ENCODE peak calls at places on chromosome 21, in four cellular contexts. W is AG09309, F is left ventricle myocardium inferior, R is heart right ventricle. Q is an unnamed sample.

GRCh38 chr21:39430457-39430856 is 15.1 kb downstream of the LCA5L start:
- DNase-seq in R (no peak), W (no peak), F (no peak), Q (no peak)

GRCh38 chr21:42067531-42068255 is 3.4 kb upstream of the UMODL1 start:
- DNase-seq in F (no peak), W (no peak), R (no peak), Q (no peak)

GRCh38 chr21:42147386-42148020 is 71.4 kb upstream of the ABCG1 start:
- DNase-seq in F (no peak), W (no peak), R (no peak), Q (no peak)

GRCh38 chr21:41622831-41623548 is 115.0 kb upstream of the TMPRSS2 start:
- DNase-seq in W (no peak), R (no peak), F (no peak), Q (no peak)

GRCh38 chr21:42096593-42096992 is 25.5 kb downstream of the UMODL1 start:
- DNase-seq in R (no peak), W (no peak), F (no peak), Q (no peak)

GRCh38 chr21:32494946-32495703 is 82.6 kb downstream of the EVA1C start:
- DNase-seq in W (peak), R (no peak), F (no peak), Q (no peak)

GRCh38 chr21:36811762-36812161 is 112.8 kb downstream of the SIM2 start:
- DNase-seq in R (no peak), W (no peak), F (no peak), Q (no peak)

GRCh38 chr21:37139902-37140301 is 66.8 kb downstream of the TTC3 start:
- DNase-seq in F (no peak), R (no peak), W (no peak), Q (no peak)

GRCh38 chr21:33155457-33155856 is 74.3 kb upstream of the IFNAR2 start:
- DNase-seq in F (no peak), W (no peak), R (no peak), Q (no peak)

GRCh38 chr21:41894922-41895557 is 15.9 kb upstream of the PRDM15 start:
- DNase-seq in F (no peak), W (no peak), R (no peak), Q (no peak)

GRCh38 chr21:34195365-34195764 is 122.0 kb downstream of the MRPS6 start:
- DNase-seq in W (no peak), R (no peak), F (no peak), Q (no peak)

GRCh38 chr21:15003463-15004135 is 61.2 kb downstream of the NRIP1 start:
- DNase-seq in R (no peak), F (no peak), W (no peak), Q (no peak)

GRCh38 chr21:24759348-24760118 is 847.7 kb downstream of the MRPL39 start:
- DNase-seq in F (no peak), W (no peak), R (no peak), Q (no peak)

GRCh38 chr21:28228624-28228995 is 764.1 kb downstream of the LTN1 start:
- DNase-seq in R (no peak), F (no peak), W (no peak), Q (no peak)

GRCh38 chr21:41827951-41828883 is 50.9 kb downstream of the PRDM15 start:
- DNase-seq in F (no peak), W (no peak), R (no peak), Q (no peak)

GRCh38 chr21:36513430-36513829 is 33.5 kb upstream of the CLDN14 start:
- DNase-seq in W (no peak), F (no peak), R (no peak), Q (no peak)

GRCh38 chr21:41289431-41289830 is 27.2 kb upstream of the FAM3B start:
- DNase-seq in F (no peak), W (no peak), R (no peak), Q (no peak)

GRCh38 chr21:17476006-17476405 is 36.8 kb upstream of the CXADR start:
- DNase-seq in F (no peak), R (no peak), W (no peak), Q (no peak)

GRCh38 chr21:16437586-16437985 is 707.8 kb downstream of the USP25 start:
- DNase-seq in R (no peak), F (no peak), W (no peak), Q (no peak)

DNA sequence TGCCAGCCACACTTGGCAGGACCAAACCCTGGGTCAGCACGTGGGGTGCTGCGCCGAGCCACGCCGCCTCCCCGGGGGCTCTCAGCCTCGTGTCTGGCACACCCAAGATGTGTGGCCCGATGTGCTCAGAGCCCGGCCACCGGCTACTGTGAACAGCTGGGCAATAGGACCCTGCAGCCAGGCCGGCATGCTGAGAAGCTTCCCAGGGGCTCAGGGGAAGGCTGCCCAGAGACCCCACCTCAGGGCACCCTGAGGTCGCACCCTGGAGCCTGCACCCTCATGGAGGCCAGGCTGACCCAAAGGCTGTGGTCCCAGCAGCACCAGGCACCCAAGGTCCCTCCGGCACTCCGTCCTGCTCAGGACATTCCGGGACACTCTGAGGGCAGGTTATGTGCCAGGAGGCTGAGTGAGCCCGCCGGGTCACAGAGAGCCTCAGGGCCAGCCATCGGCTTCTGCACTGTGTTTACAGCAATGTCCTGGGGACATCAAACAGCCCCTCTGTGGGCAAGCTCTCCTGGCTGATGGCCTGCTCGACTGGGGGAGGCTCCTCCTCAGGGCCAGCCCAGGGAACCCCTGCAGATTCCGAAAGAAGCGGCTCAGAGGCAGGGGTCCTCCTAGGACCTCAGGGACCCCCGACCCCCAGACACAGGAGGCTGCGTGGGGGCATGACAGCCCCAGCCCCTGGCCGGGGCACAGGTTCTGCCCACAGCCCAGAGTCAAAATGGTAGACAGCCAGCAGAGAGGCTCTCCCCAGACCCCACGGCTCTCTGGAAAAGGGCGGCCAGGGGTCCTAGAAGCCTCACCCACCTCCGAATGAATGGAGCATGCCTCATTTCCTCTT is 8.3 kb downstream of the SLC19A1 start:
- DNase-seq in F (peak), R (no peak), W (no peak), Q (no peak)
- H3K4me3 ChIP-seq in F (peak), R (no peak), W (no peak), Q (no peak)

DNA sequence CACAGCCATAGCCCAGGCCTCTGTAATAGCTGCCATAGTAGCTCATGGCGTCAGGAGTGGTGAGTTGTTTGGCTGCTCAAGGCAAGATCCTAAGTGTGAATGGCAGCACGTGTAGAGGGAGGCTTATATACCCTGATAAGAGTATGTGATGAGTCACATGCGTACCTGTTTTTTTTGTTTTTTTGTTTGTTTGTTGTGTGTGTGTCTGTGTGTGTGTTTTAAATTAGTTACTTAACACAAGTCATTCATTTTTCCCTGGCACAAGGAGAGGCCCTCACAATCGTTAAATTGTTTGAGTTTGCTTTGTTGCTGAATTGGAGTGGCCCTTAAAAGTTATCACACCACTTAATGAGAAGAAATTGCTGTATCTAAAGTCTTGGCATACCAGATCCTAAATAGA is at the start of gene KRTAP19-4:
- DNase-seq in W (no peak), F (no peak), R (no peak), Q (no peak)
- H3K4me3 ChIP-seq in W (no peak), F (no peak), R (no peak), Q (no peak)

GRCh38 chr21:26115346-26115745 is 55.2 kb downstream of the APP start:
- DNase-seq in F (no peak), R (no peak), W (no peak), Q (no peak)

GRCh38 chr21:26117324-26117971 is 53.1 kb downstream of the APP start:
- DNase-seq in R (no peak), F (no peak), W (no peak), Q (no peak)

GRCh38 chr21:26116456-26117011 is 54.0 kb downstream of the APP start:
- DNase-seq in F (no peak), R (no peak), W (peak), Q (no peak)

GRCh38 chr21:26117972-26118367 is 52.6 kb downstream of the APP start:
- DNase-seq in F (no peak), W (no peak), R (no peak), Q (no peak)

GRCh38 chr21:26115899-26116298 is 54.7 kb downstream of the APP start:
- DNase-seq in R (no peak), F (no peak), W (peak), Q (no peak)
- H3K4me3 ChIP-seq in R (no peak), F (peak), W (no peak), Q (no peak)

GRCh38 chr21:46661627-46662366 is 26.3 kb downstream of the PRMT2 start:
- DNase-seq in R (no peak), F (no peak), W (no peak), Q (no peak)
- H3K4me3 ChIP-seq in R (peak), F (peak), W (no peak), Q (no peak)